ENCODE peak calls at places on chromosomes 3 and 15, in four cellular contexts. Q is transverse colon, Y is H1, X is spleen. I is an unnamed sample.
A peak's percentile ranks its signal among the peaks of the same experiment; 100 is the strongest.

GRCh38 chr15:78507831-78508160 is 419 bp downstream of the HYKK start:
- DNase-seq in Q (no peak), Y (no peak), X (no peak), I (no peak)

GRCh38 chr15:93719941-93720351 is 511.4 kb upstream of the MCTP2 start:
- DNase-seq in Q (no peak), Y (no peak), X (no peak), I (no peak)

GRCh38 chr3:25339220-25339619 is 88.8 kb upstream of the RARB start:
- DNase-seq in Q (no peak), Y (no peak), X (no peak), I (no peak)

GRCh38 chr3:24963762-24964625 is 464.1 kb upstream of the RARB start:
- DNase-seq in Q (no peak), Y (no peak), X (no peak), I (no peak)

GRCh38 chr3:48784426-48785120 is 63.1 kb downstream of the PRKAR2A start:
- DNase-seq in Q (no peak), Y (no peak), X (no peak), I (no peak)

GRCh38 chr3:23949784-23950183 is 4.7 kb downstream of the NR1D2 start:
- DNase-seq in Q (peak; percentile 56), Y (no peak), X (no peak), I (no peak)

GRCh38 chr3:32814371-32814770 is 3.4 kb upstream of the TRIM71 start:
- DNase-seq in Q (no peak), Y (no peak), X (no peak), I (no peak)

GRCh38 chr3:122184591-122184929 is 1.1 kb downstream of the CASR start:
- DNase-seq in Q (no peak), Y (no peak), X (no peak), I (no peak)

GRCh38 chr3:153273767-153274443 is 111.9 kb downstream of the RAP2B start:
- DNase-seq in Q (no peak), Y (no peak), X (no peak), I (no peak)

GRCh38 chr3:38127611-38128302 is 9.2 kb downstream of the ACAA1 start:
- DNase-seq in Q (peak; percentile 6), Y (no peak), X (no peak), I (no peak)

GRCh38 chr3:174430986-174431385 is 428.1 kb upstream of the NAALADL2 start:
- DNase-seq in Q (no peak), Y (no peak), X (no peak), I (no peak)

GRCh38 chr3:167823738-167824137 is 88.2 kb downstream of the SERPINI1 start:
- DNase-seq in Q (no peak), Y (no peak), X (no peak), I (no peak)

GRCh38 chr15:65835452-65835851 is 33.8 kb upstream of the RAB11A start:
- DNase-seq in Q (no peak), Y (no peak), X (no peak), I (no peak)

GRCh38 chr3:156983559-156983958 is 157.4 kb downstream of the LEKR1 start:
- DNase-seq in Q (no peak), Y (no peak), X (no peak), I (no peak)

GRCh38 chr3:54954019-54954418 is 26.2 kb upstream of the LRTM1 start:
- DNase-seq in Q (no peak), Y (no peak), X (no peak), I (no peak)

GRCh38 chr3:4899654-4900236 is 79.5 kb upstream of the BHLHE40 start:
- DNase-seq in Q (no peak), Y (no peak), X (no peak), I (no peak)

GRCh38 chr3:111717601-111718000 is 122.5 kb upstream of the ZBED2 start:
- DNase-seq in Q (peak; percentile 75), Y (peak; percentile 59), X (peak; percentile 85), I (peak; percentile 28)

GRCh38 chr3:119812491-119813058 is 30.7 kb downstream of the NR1I2 start:
- DNase-seq in Q (no peak), Y (no peak), X (no peak), I (no peak)

GRCh38 chr15:68812596-68813548 is 7.8 kb downstream of the ANP32A start:
- DNase-seq in Q (peak; percentile 10), Y (no peak), X (no peak), I (no peak)
- TF ChIP-seq POLR2AphosphoS5 in Q (no peak), Y (no peak), X (no peak), I (no peak)

DNA sequence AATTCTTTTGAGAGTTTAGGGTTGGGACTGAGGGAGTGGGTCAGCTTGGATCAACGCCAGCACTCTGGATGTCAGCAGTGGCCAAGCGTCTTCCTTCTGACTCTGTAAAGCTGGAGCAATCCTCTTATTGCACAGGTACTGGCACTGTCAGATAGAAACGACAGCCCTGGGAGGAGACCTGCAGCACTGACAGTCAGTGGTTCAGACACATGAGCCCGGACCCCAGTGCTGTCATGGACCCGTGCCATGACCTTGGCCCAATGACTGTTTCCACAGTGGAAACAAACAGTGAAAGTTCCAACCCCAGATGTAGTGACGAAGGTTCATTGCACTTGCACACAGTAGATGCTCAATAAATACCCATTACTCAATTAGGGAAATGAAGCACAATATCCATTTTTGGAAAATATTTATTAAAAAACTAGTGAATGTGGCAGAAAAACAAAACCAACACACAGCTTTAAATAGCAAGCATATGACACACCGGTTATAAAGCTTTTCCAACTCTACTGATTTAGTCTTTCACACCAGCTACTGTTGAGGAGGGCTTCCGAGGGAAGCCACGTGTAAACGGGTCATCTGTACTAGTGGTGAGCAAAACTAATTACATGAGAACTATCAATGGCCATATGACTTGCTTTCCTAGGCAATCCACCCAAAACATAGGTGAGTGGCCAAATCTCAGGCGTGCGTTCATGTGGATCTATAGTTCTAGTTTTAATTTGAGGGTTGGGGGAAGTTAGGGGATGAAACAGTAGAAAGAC is 22.1 kb downstream of the SIAH2 start:
- DNase-seq in Q (no peak), Y (no peak), X (no peak), I (no peak)
- TF ChIP-seq POLR2A in Q (no peak), Y (no peak), X (no peak), I (no peak)

DNA sequence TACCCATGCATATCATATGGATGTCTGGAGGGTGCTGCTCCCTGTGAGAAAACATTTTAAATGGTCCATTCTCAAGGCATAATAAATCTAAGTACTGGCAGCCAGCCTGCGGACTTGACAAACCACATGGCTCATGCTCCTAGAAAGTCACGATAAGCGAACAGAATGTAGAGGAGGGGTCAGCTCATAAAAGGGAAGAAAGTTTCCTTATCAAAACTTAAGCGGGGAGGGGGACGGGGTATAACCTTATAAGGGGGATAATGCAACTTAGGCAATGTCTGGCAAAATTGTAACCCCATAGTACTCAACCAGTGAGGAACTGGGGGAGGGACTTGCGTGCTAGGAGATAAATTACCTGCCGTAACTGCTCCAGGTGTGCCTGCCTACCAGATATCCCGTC is 159.8 kb upstream of the LMCD1 start:
- DNase-seq in Q (no peak), Y (no peak), X (no peak), I (no peak)
- TF ChIP-seq POLR2AphosphoS5 in Q (no peak), Y (no peak), X (no peak), I (no peak)

GRCh38 chr15:62338497-62338896 is 173.4 kb upstream of the C2CD4B start:
- DNase-seq in Q (no peak), Y (no peak), X (no peak), I (no peak)
- TF ChIP-seq POLR2A in Q (no peak), Y (no peak), X (no peak), I (no peak)

GRCh38 chr3:186283651-186284445 is 78.2 kb downstream of the DGKG start:
- DNase-seq in Q (no peak), Y (no peak), X (no peak), I (no peak)
- TF ChIP-seq POLR2AphosphoS5 in Q (no peak), Y (no peak), X (no peak), I (no peak)

DNA sequence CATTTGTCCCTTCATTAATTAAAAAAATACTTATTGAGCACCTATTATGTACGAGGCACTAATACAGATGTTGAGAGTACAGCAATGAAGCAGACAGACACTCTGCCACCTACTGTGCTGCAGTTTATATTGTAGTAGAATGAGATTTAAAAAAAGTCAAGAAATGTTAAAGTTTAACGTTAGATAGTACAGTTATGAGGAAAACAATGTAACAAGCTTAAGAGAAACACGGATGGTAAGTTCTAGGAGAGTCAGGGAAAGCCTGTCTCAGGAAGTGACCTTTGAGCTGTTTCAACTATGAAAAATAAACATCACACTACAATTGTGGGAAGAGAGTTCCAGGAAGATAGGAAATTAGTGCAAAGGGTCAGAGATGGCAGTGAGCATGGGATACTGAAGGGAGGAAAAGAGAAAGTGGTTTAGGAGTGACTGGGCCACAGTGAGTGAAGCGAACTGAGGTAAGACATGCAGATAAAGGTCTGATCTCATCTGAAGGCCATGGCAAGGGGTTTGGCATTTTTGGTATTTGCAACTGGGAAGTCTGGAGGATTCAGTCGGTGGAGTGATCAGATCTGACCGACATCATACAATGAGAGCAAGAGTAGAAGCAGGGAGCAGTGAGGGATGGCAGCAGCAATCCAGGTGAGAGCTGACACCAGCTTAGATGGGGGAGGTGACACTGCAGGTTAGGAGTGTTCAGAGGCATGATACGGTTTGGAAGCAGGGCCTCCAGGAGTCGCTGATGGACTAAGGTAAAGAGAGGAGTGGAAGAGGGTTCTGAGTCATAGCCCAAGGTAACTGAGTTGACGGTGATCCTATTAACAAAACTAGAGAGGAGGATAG is 28.5 kb downstream of the PLSCR4 start:
- DNase-seq in Q (peak; percentile 63), Y (no peak), X (no peak), I (no peak)
- TF ChIP-seq POLR2A in Q (peak; percentile 19), Y (no peak), X (no peak), I (no peak)

DNA sequence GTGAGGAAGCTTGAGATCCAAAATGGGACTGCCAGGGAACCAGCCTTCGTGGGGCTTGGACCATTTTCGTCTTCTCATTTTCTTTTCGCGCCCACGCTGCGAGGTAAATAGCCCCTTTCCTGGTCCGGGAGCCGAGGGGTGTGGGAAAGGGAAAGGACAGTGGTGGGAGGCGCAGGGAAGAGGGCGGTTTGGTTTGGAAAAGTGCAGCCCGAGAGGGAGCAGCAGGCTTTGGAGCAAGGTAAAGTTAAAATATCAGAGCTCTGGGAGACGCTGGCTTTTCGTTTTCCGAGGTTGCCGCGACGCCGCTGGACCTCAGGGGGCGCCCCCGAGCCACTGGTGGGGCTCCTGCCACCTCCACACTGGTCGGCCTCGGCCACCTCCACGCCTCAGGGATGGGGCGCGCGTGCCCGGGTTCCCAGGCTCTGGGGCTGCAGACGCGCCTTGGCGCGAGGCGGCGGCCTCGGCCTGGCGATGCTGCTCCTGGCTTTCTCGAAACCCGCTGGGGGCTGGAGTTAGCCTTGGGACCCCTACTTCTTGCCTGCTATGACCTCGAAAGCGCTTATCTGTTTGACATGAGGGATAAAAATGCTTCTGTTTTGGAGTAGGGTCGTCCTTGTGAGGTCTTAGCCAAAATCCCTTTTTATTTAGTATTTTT is 3.2 kb downstream of the PTPRG start:
- DNase-seq in Q (peak; percentile 85), Y (peak; percentile 96), X (peak; percentile 84), I (peak; percentile 57)
- TF ChIP-seq POLR2AphosphoS5 in Q (no peak), Y (no peak), X (peak; percentile 75), I (no peak)

GRCh38 chr15:31456329-31457060 is 129.9 kb downstream of the KLF13 start:
- DNase-seq in Q (no peak), Y (no peak), X (peak; percentile 41), I (no peak)

GRCh38 chr15:31457631-31458526 is 131.2 kb downstream of the KLF13 start:
- DNase-seq in Q (no peak), Y (no peak), X (peak; percentile 69), I (no peak)

GRCh38 chr15:31457161-31457560 is 130.5 kb downstream of the KLF13 start:
- DNase-seq in Q (no peak), Y (no peak), X (peak; percentile 33), I (no peak)

GRCh38 chr15:31459011-31459748 is 132.5 kb downstream of the KLF13 start:
- DNase-seq in Q (peak; percentile 63), Y (no peak), X (no peak), I (no peak)

GRCh38 chr15:31458591-31458990 is 132.0 kb downstream of the KLF13 start:
- DNase-seq in Q (no peak), Y (no peak), X (no peak), I (no peak)
- TF ChIP-seq POLR2A in Q (no peak), Y (no peak), X (no peak), I (no peak)

I was measured in GM12891.